ENCODE peak calls at places on chromosomes 1 and 21, in nine cellular contexts. One of them, this sample, is unnamed.

GRCh38 chr1:2971609-2972008 is 49.7 kb upstream of the ACTRT2 start:
- DNase-seq in fibroblast of lung: no peak
- DNase-seq in right atrium auricular region: no peak
- DNase-seq in endodermal cell: no peak
- DNase-seq in WERI-Rb-1: no peak
- DNase-seq in stomach: peak
- DNase-seq in naive thymus-derived CD4-positive, alpha-beta T cell: no peak
- DNase-seq in ovary: no peak
- DNase-seq in coronary artery: peak
- DNase-seq in this sample: no peak

GRCh38 chr1:39720094-39720999 is 18.3 kb upstream of the PPIE start:
- DNase-seq in fibroblast of lung: peak
- DNase-seq in coronary artery: no peak
- DNase-seq in stomach: no peak
- DNase-seq in naive thymus-derived CD4-positive, alpha-beta T cell: peak
- DNase-seq in ovary: no peak
- DNase-seq in right atrium auricular region: no peak
- DNase-seq in WERI-Rb-1: peak
- DNase-seq in endodermal cell: no peak
- DNase-seq in this sample: no peak

GRCh38 chr1:92764116-92764515 is 20.8 kb downstream of the EVI5 start:
- DNase-seq in stomach: no peak
- DNase-seq in ovary: no peak
- DNase-seq in coronary artery: no peak
- DNase-seq in endodermal cell: no peak
- DNase-seq in naive thymus-derived CD4-positive, alpha-beta T cell: no peak
- DNase-seq in WERI-Rb-1: no peak
- DNase-seq in right atrium auricular region: no peak
- DNase-seq in fibroblast of lung: no peak
- DNase-seq in this sample: peak

GRCh38 chr1:61635529-61635928 is 89.4 kb downstream of the TM2D1 start:
- DNase-seq in WERI-Rb-1: no peak
- DNase-seq in naive thymus-derived CD4-positive, alpha-beta T cell: no peak
- DNase-seq in coronary artery: no peak
- DNase-seq in fibroblast of lung: no peak
- DNase-seq in ovary: no peak
- DNase-seq in endodermal cell: no peak
- DNase-seq in right atrium auricular region: no peak
- DNase-seq in stomach: no peak
- DNase-seq in this sample: no peak

GRCh38 chr1:201882665-201883132 is 6.0 kb upstream of the SHISA4 start:
- DNase-seq in ovary: no peak
- DNase-seq in stomach: no peak
- DNase-seq in coronary artery: no peak
- DNase-seq in endodermal cell: no peak
- DNase-seq in naive thymus-derived CD4-positive, alpha-beta T cell: no peak
- DNase-seq in WERI-Rb-1: peak
- DNase-seq in fibroblast of lung: peak
- DNase-seq in right atrium auricular region: no peak
- DNase-seq in this sample: peak

GRCh38 chr1:220407101-220407683 is 120.7 kb upstream of the MARK1 start:
- DNase-seq in fibroblast of lung: no peak
- DNase-seq in ovary: no peak
- DNase-seq in right atrium auricular region: no peak
- DNase-seq in coronary artery: no peak
- DNase-seq in stomach: no peak
- DNase-seq in WERI-Rb-1: no peak
- DNase-seq in naive thymus-derived CD4-positive, alpha-beta T cell: no peak
- DNase-seq in endodermal cell: no peak
- DNase-seq in this sample: peak

GRCh38 chr1:186738896-186739295 is 58.7 kb upstream of the PTGS2 start:
- DNase-seq in naive thymus-derived CD4-positive, alpha-beta T cell: no peak
- DNase-seq in WERI-Rb-1: no peak
- DNase-seq in endodermal cell: no peak
- DNase-seq in coronary artery: no peak
- DNase-seq in fibroblast of lung: no peak
- DNase-seq in stomach: no peak
- DNase-seq in right atrium auricular region: no peak
- DNase-seq in ovary: no peak
- DNase-seq in this sample: no peak

GRCh38 chr1:53145942-53146708 is 3.7 kb upstream of the SLC1A7 start:
- DNase-seq in stomach: peak
- DNase-seq in coronary artery: peak
- DNase-seq in endodermal cell: peak
- DNase-seq in right atrium auricular region: peak
- DNase-seq in WERI-Rb-1: peak
- DNase-seq in ovary: peak
- DNase-seq in fibroblast of lung: peak
- DNase-seq in naive thymus-derived CD4-positive, alpha-beta T cell: no peak
- DNase-seq in this sample: peak

GRCh38 chr21:33817663-33818433 is 97.8 kb downstream of the ATP5PO start:
- DNase-seq in coronary artery: no peak
- DNase-seq in stomach: no peak
- DNase-seq in ovary: no peak
- DNase-seq in fibroblast of lung: no peak
- DNase-seq in WERI-Rb-1: no peak
- DNase-seq in endodermal cell: no peak
- DNase-seq in right atrium auricular region: no peak
- DNase-seq in naive thymus-derived CD4-positive, alpha-beta T cell: no peak
- DNase-seq in this sample: no peak

GRCh38 chr1:119713039-119713537 is 1.4 kb downstream of the PHGDH start:
- DNase-seq in endodermal cell: peak
- DNase-seq in fibroblast of lung: peak
- DNase-seq in coronary artery: peak
- DNase-seq in stomach: no peak
- DNase-seq in ovary: peak
- DNase-seq in naive thymus-derived CD4-positive, alpha-beta T cell: no peak
- DNase-seq in right atrium auricular region: peak
- DNase-seq in WERI-Rb-1: no peak
- DNase-seq in this sample: peak

GRCh38 chr1:245306628-245307410 is 152.0 kb downstream of the KIF26B start:
- DNase-seq in stomach: no peak
- DNase-seq in fibroblast of lung: no peak
- DNase-seq in naive thymus-derived CD4-positive, alpha-beta T cell: no peak
- DNase-seq in endodermal cell: no peak
- DNase-seq in ovary: no peak
- DNase-seq in WERI-Rb-1: no peak
- DNase-seq in right atrium auricular region: no peak
- DNase-seq in coronary artery: no peak
- DNase-seq in this sample: no peak
- H3K27ac ChIP-seq in stomach: no peak
- H3K27ac ChIP-seq in fibroblast of lung: no peak
- H3K27ac ChIP-seq in naive thymus-derived CD4-positive, alpha-beta T cell: no peak
- H3K27ac ChIP-seq in endodermal cell: no peak
- H3K27ac ChIP-seq in ovary: no peak
- H3K27ac ChIP-seq in WERI-Rb-1: no peak
- H3K27ac ChIP-seq in right atrium auricular region: no peak
- H3K27ac ChIP-seq in coronary artery: no peak
- H3K27ac ChIP-seq in this sample: no peak

GRCh38 chr1:229122606-229123005 is 148.3 kb upstream of the RAB4A start:
- DNase-seq in stomach: no peak
- DNase-seq in right atrium auricular region: no peak
- DNase-seq in endodermal cell: no peak
- DNase-seq in coronary artery: no peak
- DNase-seq in fibroblast of lung: no peak
- DNase-seq in WERI-Rb-1: no peak
- DNase-seq in ovary: no peak
- DNase-seq in naive thymus-derived CD4-positive, alpha-beta T cell: no peak
- DNase-seq in this sample: no peak
- H3K27ac ChIP-seq in stomach: no peak
- H3K27ac ChIP-seq in right atrium auricular region: no peak
- H3K27ac ChIP-seq in endodermal cell: no peak
- H3K27ac ChIP-seq in coronary artery: no peak
- H3K27ac ChIP-seq in fibroblast of lung: no peak
- H3K27ac ChIP-seq in WERI-Rb-1: no peak
- H3K27ac ChIP-seq in ovary: no peak
- H3K27ac ChIP-seq in naive thymus-derived CD4-positive, alpha-beta T cell: no peak
- H3K27ac ChIP-seq in this sample: no peak

GRCh38 chr1:211644653-211645052 is 30.8 kb downstream of the NEK2 start:
- DNase-seq in endodermal cell: peak
- DNase-seq in right atrium auricular region: no peak
- DNase-seq in ovary: no peak
- DNase-seq in stomach: no peak
- DNase-seq in fibroblast of lung: no peak
- DNase-seq in naive thymus-derived CD4-positive, alpha-beta T cell: no peak
- DNase-seq in coronary artery: no peak
- DNase-seq in WERI-Rb-1: no peak
- DNase-seq in this sample: no peak

GRCh38 chr1:211646566-211646965 is 28.9 kb downstream of the NEK2 start:
- DNase-seq in WERI-Rb-1: no peak
- DNase-seq in naive thymus-derived CD4-positive, alpha-beta T cell: no peak
- DNase-seq in fibroblast of lung: no peak
- DNase-seq in right atrium auricular region: no peak
- DNase-seq in ovary: no peak
- DNase-seq in endodermal cell: no peak
- DNase-seq in stomach: no peak
- DNase-seq in coronary artery: no peak
- DNase-seq in this sample: no peak

GRCh38 chr1:211641942-211642341 is 33.5 kb downstream of the NEK2 start:
- DNase-seq in naive thymus-derived CD4-positive, alpha-beta T cell: no peak
- DNase-seq in endodermal cell: peak
- DNase-seq in stomach: peak
- DNase-seq in coronary artery: no peak
- DNase-seq in WERI-Rb-1: peak
- DNase-seq in fibroblast of lung: no peak
- DNase-seq in ovary: no peak
- DNase-seq in right atrium auricular region: peak
- DNase-seq in this sample: no peak

GRCh38 chr1:211642870-211643269 is 32.6 kb downstream of the NEK2 start:
- DNase-seq in endodermal cell: no peak
- DNase-seq in right atrium auricular region: peak
- DNase-seq in stomach: no peak
- DNase-seq in fibroblast of lung: no peak
- DNase-seq in ovary: no peak
- DNase-seq in WERI-Rb-1: no peak
- DNase-seq in coronary artery: no peak
- DNase-seq in naive thymus-derived CD4-positive, alpha-beta T cell: no peak
- DNase-seq in this sample: no peak

GRCh38 chr1:211643324-211644212 is 31.9 kb downstream of the NEK2 start:
- DNase-seq in ovary: peak
- DNase-seq in fibroblast of lung: no peak
- DNase-seq in right atrium auricular region: peak
- DNase-seq in WERI-Rb-1: peak
- DNase-seq in coronary artery: no peak
- DNase-seq in naive thymus-derived CD4-positive, alpha-beta T cell: peak
- DNase-seq in endodermal cell: peak
- DNase-seq in stomach: peak
- DNase-seq in this sample: no peak
- H3K27ac ChIP-seq in ovary: no peak
- H3K27ac ChIP-seq in fibroblast of lung: no peak
- H3K27ac ChIP-seq in right atrium auricular region: peak
- H3K27ac ChIP-seq in WERI-Rb-1: no peak
- H3K27ac ChIP-seq in coronary artery: peak
- H3K27ac ChIP-seq in naive thymus-derived CD4-positive, alpha-beta T cell: no peak
- H3K27ac ChIP-seq in endodermal cell: no peak
- H3K27ac ChIP-seq in stomach: peak
- H3K27ac ChIP-seq in this sample: no peak

GRCh38 chr1:6860401-6860800 is 75.1 kb downstream of the CAMTA1 start:
- DNase-seq in WERI-Rb-1: no peak
- DNase-seq in endodermal cell: no peak
- DNase-seq in fibroblast of lung: peak
- DNase-seq in ovary: no peak
- DNase-seq in stomach: no peak
- DNase-seq in right atrium auricular region: no peak
- DNase-seq in coronary artery: no peak
- DNase-seq in naive thymus-derived CD4-positive, alpha-beta T cell: no peak
- DNase-seq in this sample: no peak

GRCh38 chr1:6859415-6860343 is 74.4 kb downstream of the CAMTA1 start:
- DNase-seq in stomach: no peak
- DNase-seq in WERI-Rb-1: no peak
- DNase-seq in endodermal cell: no peak
- DNase-seq in naive thymus-derived CD4-positive, alpha-beta T cell: no peak
- DNase-seq in fibroblast of lung: peak
- DNase-seq in ovary: no peak
- DNase-seq in right atrium auricular region: no peak
- DNase-seq in coronary artery: no peak
- DNase-seq in this sample: no peak

GRCh38 chr1:6858586-6858985 is 73.3 kb downstream of the CAMTA1 start:
- DNase-seq in right atrium auricular region: no peak
- DNase-seq in endodermal cell: no peak
- DNase-seq in naive thymus-derived CD4-positive, alpha-beta T cell: no peak
- DNase-seq in coronary artery: no peak
- DNase-seq in WERI-Rb-1: no peak
- DNase-seq in stomach: no peak
- DNase-seq in ovary: no peak
- DNase-seq in fibroblast of lung: no peak
- DNase-seq in this sample: no peak

GRCh38 chr1:6862906-6863305 is 77.7 kb downstream of the CAMTA1 start:
- DNase-seq in fibroblast of lung: no peak
- DNase-seq in coronary artery: no peak
- DNase-seq in naive thymus-derived CD4-positive, alpha-beta T cell: no peak
- DNase-seq in WERI-Rb-1: no peak
- DNase-seq in stomach: no peak
- DNase-seq in right atrium auricular region: no peak
- DNase-seq in ovary: no peak
- DNase-seq in endodermal cell: no peak
- DNase-seq in this sample: no peak

DNA sequence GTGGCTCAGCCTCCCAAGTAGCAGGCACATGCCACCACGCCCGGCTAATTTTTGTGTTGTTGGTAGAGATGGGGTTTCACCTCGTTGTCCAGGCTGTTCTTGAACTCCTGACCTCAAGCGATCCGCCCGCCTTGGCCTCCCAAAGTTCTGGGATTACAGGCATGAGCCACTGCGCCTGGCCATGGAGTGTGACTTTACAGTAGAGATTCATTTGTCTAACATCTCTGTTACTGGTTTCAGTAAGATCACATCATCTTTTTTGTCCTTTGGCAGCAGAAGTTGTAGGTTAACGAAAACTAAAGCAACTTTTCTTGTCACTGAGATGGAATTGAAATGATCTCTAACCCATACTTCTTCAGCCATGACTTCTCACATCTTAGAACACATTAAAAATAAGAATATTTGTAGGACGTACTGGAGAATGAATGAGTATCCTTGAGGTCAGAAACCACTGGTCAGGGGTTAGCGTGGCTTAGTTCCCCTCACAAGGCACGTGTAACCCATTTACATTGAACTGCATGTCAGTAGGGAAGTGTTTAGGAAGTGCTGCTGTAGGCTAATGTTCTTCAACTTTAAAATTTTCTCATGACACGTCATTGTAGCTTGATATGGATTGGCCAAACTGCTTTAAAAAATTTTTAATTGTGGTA is 75.9 kb downstream of the CAMTA1 start:
- DNase-seq in naive thymus-derived CD4-positive, alpha-beta T cell: no peak
- DNase-seq in fibroblast of lung: no peak
- DNase-seq in right atrium auricular region: no peak
- DNase-seq in ovary: no peak
- DNase-seq in WERI-Rb-1: no peak
- DNase-seq in stomach: no peak
- DNase-seq in coronary artery: no peak
- DNase-seq in endodermal cell: no peak
- DNase-seq in this sample: no peak
- H3K27ac ChIP-seq in naive thymus-derived CD4-positive, alpha-beta T cell: no peak
- H3K27ac ChIP-seq in fibroblast of lung: peak
- H3K27ac ChIP-seq in right atrium auricular region: no peak
- H3K27ac ChIP-seq in ovary: no peak
- H3K27ac ChIP-seq in WERI-Rb-1: no peak
- H3K27ac ChIP-seq in stomach: no peak
- H3K27ac ChIP-seq in coronary artery: peak
- H3K27ac ChIP-seq in endodermal cell: no peak
- H3K27ac ChIP-seq in this sample: peak

This sample was measured in osteoblast.